ENCODE peak calls at places on chromosomes 7 and 10, in nine cellular contexts. U, W, E, A, C, J, B, V and I are unnamed samples.

GRCh38 chr7:35694161-35694783 is 663 bp downstream of the HERPUD2 start:
- DNase-seq in A (peak; percentile 20), C (no peak), U (peak; percentile 28), V (no peak), J (peak; percentile 4), W (peak; percentile 23), B (no peak), E (no peak), I (peak; percentile 24)

GRCh38 chr10:69500864-69501468 is 49.7 kb downstream of the TSPAN15 start:
- DNase-seq in C (no peak), U (no peak), E (no peak), V (no peak), W (no peak), A (no peak), J (no peak), B (no peak), I (no peak)

GRCh38 chr7:115133248-115133647 is 211.4 kb downstream of the MDFIC start:
- DNase-seq in B (no peak), W (no peak), J (peak; percentile 82), V (no peak), U (no peak), A (no peak), E (no peak), C (no peak), I (no peak)

GRCh38 chr7:85172530-85172941 is 14.3 kb downstream of the SEMA3D start:
- DNase-seq in A (peak; percentile 85), B (peak; percentile 79), C (no peak), W (no peak), J (no peak), V (no peak), U (no peak), E (no peak), I (no peak)

GRCh38 chr10:17835688-17836087 is 26.5 kb downstream of the MRC1 start:
- DNase-seq in J (no peak), E (no peak), W (no peak), U (no peak), V (no peak), A (peak; percentile 60), C (no peak), B (peak; percentile 86), I (no peak)

GRCh38 chr10:48554246-48554645 is 50.6 kb downstream of the ARHGAP22 start:
- DNase-seq in J (no peak), V (no peak), C (no peak), E (no peak), U (no peak), A (no peak), B (no peak), W (no peak), I (no peak)

GRCh38 chr7:80346704-80347103 is 165.2 kb downstream of the GNAT3 start:
- DNase-seq in V (no peak), A (peak; percentile 55), J (no peak), C (no peak), B (no peak), E (no peak), U (no peak), W (no peak), I (no peak)

GRCh38 chr10:122435212-122435827 is 19.1 kb upstream of the ARMS2 start:
- DNase-seq in C (peak; percentile 68), U (peak; percentile 43), W (no peak), E (no peak), J (peak; percentile 23), V (no peak), B (no peak), A (peak; percentile 70), I (no peak)

GRCh38 chr10:129467346-129468119 is 492 bp downstream of the MGMT start:
- DNase-seq in V (no peak), C (no peak), W (no peak), E (no peak), J (no peak), A (peak; percentile 35), U (peak; percentile 48), B (no peak), I (no peak)

GRCh38 chr10:29482591-29483421 is 152.0 kb downstream of the SVIL start:
- DNase-seq in A (peak; percentile 89), V (no peak), U (no peak), B (no peak), C (no peak), W (no peak), E (no peak), J (no peak), I (no peak)

GRCh38 chr7:29360633-29361625 is 166.4 kb downstream of the CHN2 start:
- DNase-seq in E (no peak), V (no peak), W (no peak), A (no peak), J (no peak), U (no peak), B (no peak), C (no peak), I (no peak)

GRCh38 chr10:106327747-106328146 is 836.8 kb downstream of the SORCS1 start:
- DNase-seq in A (no peak), U (no peak), E (no peak), W (no peak), B (no peak), C (no peak), J (no peak), V (no peak), I (no peak)

GRCh38 chr7:84548366-84549085 is 353.9 kb upstream of the SEMA3A start:
- DNase-seq in W (no peak), A (peak; percentile 79), J (no peak), C (no peak), U (no peak), V (no peak), E (no peak), B (peak; percentile 80), I (no peak)

GRCh38 chr7:91288208-91288824 is 24.1 kb downstream of the FZD1 start:
- DNase-seq in U (peak; percentile 61), W (no peak), V (peak; percentile 29), A (peak; percentile 53), J (peak; percentile 34), B (no peak), C (peak; percentile 31), E (no peak), I (no peak)

GRCh38 chr7:6480323-6480660 is 32.5 kb upstream of the DAGLB start:
- DNase-seq in A (no peak), V (no peak), W (no peak), J (no peak), U (no peak), E (no peak), C (no peak), B (no peak), I (no peak)

GRCh38 chr7:158910254-158911053 is 54.1 kb downstream of the DYNC2I1 start:
- DNase-seq in A (no peak), J (no peak), C (no peak), B (no peak), E (no peak), V (no peak), U (no peak), W (no peak), I (no peak)

GRCh38 chr10:28503114-28503513 is 29.8 kb upstream of the WAC start:
- DNase-seq in W (no peak), B (no peak), A (peak; percentile 46), C (peak; percentile 90), U (peak; percentile 71), J (peak; percentile 74), E (no peak), V (no peak), I (no peak)

GRCh38 chr10:118259288-118259906 is 82.7 kb downstream of the FAM204A start:
- DNase-seq in W (no peak), U (peak; percentile 19), B (no peak), C (peak; percentile 10), J (no peak), E (peak; percentile 5), V (no peak), A (peak; percentile 43), I (no peak)

GRCh38 chr10:13787015-13787421 is 200.3 kb downstream of the PRPF18 start:
- DNase-seq in E (peak; percentile 69), V (no peak), B (no peak), W (peak; percentile 63), U (peak; percentile 57), A (peak; percentile 89), J (no peak), C (peak; percentile 98), I (peak; percentile 50)

GRCh38 chr10:35079763-35080162 is 10.4 kb downstream of the CUL2 start:
- DNase-seq in V (no peak), A (peak; percentile 79), C (peak; percentile 16), B (peak; percentile 37), E (no peak), J (no peak), U (no peak), W (no peak), I (no peak)

GRCh38 chr7:20152057-20152456 is 65.1 kb downstream of the MACC1 start:
- DNase-seq in B (no peak), U (no peak), J (no peak), A (no peak), E (no peak), V (no peak), W (no peak), C (no peak), I (no peak)

GRCh38 chr7:146510088-146510680 is 393.6 kb downstream of the CNTNAP2 start:
- DNase-seq in V (no peak), A (no peak), E (no peak), B (no peak), W (no peak), J (no peak), U (no peak), C (no peak), I (no peak)

GRCh38 chr10:60853672-60854071 is 75.4 kb downstream of the CDK1 start:
- DNase-seq in W (no peak), E (no peak), U (no peak), C (no peak), J (no peak), A (no peak), B (no peak), V (no peak), I (no peak)